ENCODE peak calls at places on chromosome 9, in five cellular contexts. L is GM12878, Z is HepG2, F is K562, V is H1. R is an unnamed sample.

GRCh38 chr9:86965627-86966395 is 18.5 kb upstream of the GAS1 start:
- DNase-seq in V (no peak), L (no peak), Z (no peak), F (no peak), R (no peak)

GRCh38 chr9:106758911-106759310 is 104.1 kb upstream of the ZNF462 start:
- DNase-seq in Z (no peak), V (no peak), F (no peak), L (peak), R (no peak)

GRCh38 chr9:113228130-113228665 is 6.9 kb downstream of the SLC31A1 start:
- DNase-seq in F (no peak), V (no peak), Z (peak), L (no peak), R (no peak)

GRCh38 chr9:127854169-127854833 is at the start of gene ENG:
- DNase-seq in L (no peak), F (no peak), V (no peak), Z (no peak), R (peak)

GRCh38 chr9:91451431-91452270 is 28.0 kb upstream of the NFIL3 start:
- DNase-seq in Z (no peak), V (no peak), L (no peak), F (no peak), R (no peak)

GRCh38 chr9:89635007-89635742 is 30.4 kb downstream of the GADD45G start:
- DNase-seq in Z (no peak), V (no peak), L (no peak), F (no peak), R (no peak)

GRCh38 chr9:22165144-22165543 is 156.0 kb upstream of the CDKN2B start:
- DNase-seq in V (no peak), Z (no peak), F (no peak), L (no peak), R (no peak)

GRCh38 chr9:13282998-13283397 is 3.5 kb upstream of the MPDZ start:
- DNase-seq in V (no peak), F (no peak), Z (no peak), L (no peak), R (no peak)

GRCh38 chr9:14677872-14678271 is 15.4 kb downstream of the ZDHHC21 start:
- DNase-seq in V (no peak), L (no peak), Z (no peak), F (no peak), R (no peak)

GRCh38 chr9:14131353-14132088 is 182.4 kb downstream of the NFIB start:
- DNase-seq in L (no peak), V (no peak), F (no peak), Z (no peak), R (peak)

GRCh38 chr9:121184463-121184862 is 17.2 kb downstream of the RAB14 start:
- DNase-seq in F (no peak), V (no peak), L (no peak), Z (peak), R (no peak)

GRCh38 chr9:123507992-123508391 is 152.0 kb downstream of the CRB2 start:
- DNase-seq in Z (no peak), V (no peak), L (no peak), F (no peak), R (no peak)

GRCh38 chr9:4297795-4298254 is 2.0 kb downstream of the GLIS3 start:
- DNase-seq in F (peak), L (no peak), V (no peak), Z (peak), R (peak)

GRCh38 chr9:127166651-127167524 is 44.5 kb upstream of the ANGPTL2 start:
- DNase-seq in F (peak), V (no peak), Z (no peak), L (peak), R (no peak)

GRCh38 chr9:88502552-88503034 is 32.4 kb upstream of the NXNL2 start:
- DNase-seq in Z (no peak), V (no peak), F (no peak), L (no peak), R (no peak)

GRCh38 chr9:114889802-114890224 is 40.6 kb downstream of the TNFSF8 start:
- DNase-seq in V (no peak), L (no peak), Z (no peak), F (no peak), R (no peak)

GRCh38 chr9:77600810-77601209 is 47.3 kb downstream of the GNA14 start:
- DNase-seq in Z (no peak), F (no peak), V (no peak), L (no peak), R (no peak)

GRCh38 chr9:114799441-114799840 is 6.4 kb downstream of the TNFSF15 start:
- DNase-seq in Z (peak), V (peak), F (no peak), L (no peak), R (peak)

GRCh38 chr9:2489838-2490314 is 131.7 kb upstream of the VLDLR start:
- DNase-seq in Z (no peak), L (no peak), V (no peak), F (no peak), R (peak)

GRCh38 chr9:35741740-35742139 is 7.3 kb downstream of the GBA2 start:
- DNase-seq in V (no peak), F (no peak), Z (no peak), L (no peak), R (no peak)

GRCh38 chr9:13719410-13719809 is 439.9 kb upstream of the MPDZ start:
- DNase-seq in Z (no peak), V (no peak), L (no peak), F (no peak), R (no peak)

DNA sequence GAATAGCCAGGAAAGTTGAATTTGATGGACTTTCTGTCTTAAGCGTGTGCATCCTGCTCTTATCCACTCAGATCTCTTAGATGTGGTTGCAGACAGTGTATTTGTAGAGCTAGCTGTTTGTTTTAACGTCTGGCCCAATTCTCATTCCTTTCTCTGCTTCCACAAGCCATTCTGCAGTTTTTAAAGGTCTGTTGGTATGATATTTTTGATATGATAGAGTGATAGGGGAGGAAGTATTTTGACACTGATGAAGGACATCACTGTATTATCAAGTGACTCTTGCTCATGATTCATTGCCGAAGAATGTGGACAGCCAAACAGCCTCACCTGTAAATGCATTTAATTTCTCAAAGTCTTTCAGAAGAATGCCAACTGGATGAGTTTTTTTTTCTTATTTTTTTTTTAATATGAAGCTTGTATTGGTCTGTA is 4.5 kb downstream of the TJP2 start:
- DNase-seq in F (no peak), L (no peak), Z (peak), V (no peak), R (no peak)
- H3K4me2 ChIP-seq in F (no peak), L (peak), Z (peak), V (no peak), R (peak)

GRCh38 chr9:112091805-112092204 is 83.3 kb downstream of the SUSD1 start:
- DNase-seq in F (no peak), L (no peak), Z (no peak), V (no peak), R (no peak)
- TF ChIP-seq GABPA in F (no peak), L (no peak), Z (no peak), V (no peak), R (no peak)

GRCh38 chr9:125432715-125433385 is 171.2 kb downstream of the GAPVD1 start:
- DNase-seq in L (no peak), V (no peak), F (no peak), Z (no peak), R (no peak)

GRCh38 chr9:125433461-125434001 is 171.9 kb downstream of the GAPVD1 start:
- DNase-seq in V (no peak), L (no peak), F (no peak), Z (no peak), R (peak)

GRCh38 chr9:125430611-125431305 is 169.1 kb downstream of the GAPVD1 start:
- DNase-seq in V (no peak), F (no peak), L (no peak), Z (no peak), R (no peak)

GRCh38 chr9:125430161-125430485 is 168.5 kb downstream of the GAPVD1 start:
- DNase-seq in F (no peak), Z (no peak), L (no peak), V (no peak), R (peak)

DNA sequence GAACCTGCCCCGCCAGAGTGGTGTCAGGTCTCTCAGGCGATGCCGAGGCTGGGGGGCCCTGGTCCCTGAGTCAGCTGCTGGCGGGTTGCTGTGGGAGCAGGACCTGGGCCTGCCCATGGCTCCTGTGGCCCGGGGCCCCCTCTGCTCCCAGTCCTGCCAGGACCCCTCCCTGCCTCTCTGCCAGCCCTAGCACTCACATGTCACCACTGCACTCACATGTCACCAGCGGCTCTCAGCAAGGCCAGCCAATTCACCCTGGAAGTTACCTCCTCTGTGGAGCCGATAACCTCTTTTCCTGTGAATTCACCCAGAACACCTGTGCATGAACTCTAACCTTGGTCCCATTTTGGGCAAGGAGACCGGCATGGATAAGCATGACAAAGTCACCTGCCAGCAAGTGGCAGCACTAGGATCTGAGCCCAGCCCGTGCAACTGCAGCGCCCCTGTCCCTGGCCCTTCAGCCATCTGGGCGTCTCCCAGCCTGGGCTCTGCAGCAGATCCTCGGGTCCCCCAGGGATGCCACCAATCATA is 170.2 kb downstream of the GAPVD1 start:
- DNase-seq in F (no peak), L (no peak), V (no peak), Z (no peak), R (peak)
- H3K4me2 ChIP-seq in F (no peak), L (no peak), V (no peak), Z (no peak), R (no peak)

DNA sequence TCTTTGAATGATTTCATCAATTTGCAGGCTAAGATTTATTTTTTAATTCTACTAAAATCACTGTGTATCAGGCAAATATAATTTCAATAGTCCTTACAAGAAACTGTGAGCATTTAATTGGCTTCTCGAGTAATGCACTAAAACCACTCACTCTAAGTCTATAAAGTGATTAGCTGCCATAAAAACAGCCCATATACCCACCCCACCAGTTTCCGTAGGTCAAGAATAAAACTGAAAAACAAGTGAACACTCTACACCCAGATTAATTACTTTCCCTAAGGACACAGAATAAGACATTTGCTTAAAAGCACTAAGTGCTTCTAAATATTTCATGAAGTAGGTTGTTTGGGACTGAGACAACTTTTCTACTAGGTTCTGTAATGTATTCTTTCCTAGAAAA is 194.2 kb downstream of the AGTPBP1 start:
- DNase-seq in L (no peak), V (no peak), Z (no peak), F (no peak), R (no peak)
- TF ChIP-seq GABPA in L (no peak), V (no peak), Z (no peak), F (no peak), R (no peak)

GRCh38 chr9:94982211-94982610 is 255.7 kb downstream of the AOPEP start:
- DNase-seq in V (no peak), L (no peak), F (no peak), Z (no peak), R (no peak)

GRCh38 chr9:94981661-94982060 is 255.2 kb downstream of the AOPEP start:
- DNase-seq in Z (no peak), F (no peak), L (no peak), V (no peak), R (no peak)

GRCh38 chr9:94983552-94983951 is 257.1 kb downstream of the AOPEP start:
- DNase-seq in Z (peak), L (no peak), V (no peak), F (no peak), R (no peak)

GRCh38 chr9:94979904-94980507 is 253.5 kb downstream of the AOPEP start:
- DNase-seq in V (no peak), F (no peak), Z (no peak), L (no peak), R (no peak)

GRCh38 chr9:94980947-94981632 is 254.6 kb downstream of the AOPEP start:
- DNase-seq in V (no peak), L (no peak), Z (no peak), F (no peak), R (peak)
- H3K4me2 ChIP-seq in V (peak), L (no peak), Z (no peak), F (no peak), R (no peak)

GRCh38 chr9:136712690-136713554 is 550 bp downstream of the DIPK1B start:
- DNase-seq in L (no peak), F (peak), Z (no peak), V (no peak), R (peak)
- TF ChIP-seq GABPA in L (no peak), F (no peak), Z (no peak), V (no peak), R (no peak)

GRCh38 chr9:93226819-93227218 is 42.9 kb downstream of the WNK2 start:
- DNase-seq in F (no peak), Z (no peak), V (no peak), L (no peak), R (no peak)
- H3K4me2 ChIP-seq in F (no peak), Z (no peak), V (no peak), L (no peak), R (no peak)